ENCODE peak calls at places on chromosomes 13 and 19, in ten cellular contexts. A, N, X, D, O, L, T, M, G and F are unnamed samples.

GRCh38 chr13:24128962-24129361 is 31.6 kb upstream of the SPATA13 start:
- DNase-seq in N (no peak), T (no peak), L (no peak), M (no peak), G (no peak), D (no peak), A (no peak), O (no peak), X (no peak), F (no peak)

GRCh38 chr13:101053289-101053688 is 363.0 kb downstream of the NALCN start:
- DNase-seq in N (no peak), O (no peak), X (no peak), D (no peak), L (no peak), G (no peak), A (no peak), M (no peak), T (no peak), F (no peak)

GRCh38 chr19:41960973-41961372 is 1.9 kb upstream of the RABAC1 start:
- DNase-seq in L (no peak), D (no peak), O (no peak), G (no peak), M (no peak), X (no peak), T (no peak), A (no peak), N (no peak), F (no peak)

GRCh38 chr19:53576941-53577653 is 39.2 kb downstream of the ZNF331 start:
- DNase-seq in D (no peak), O (no peak), A (no peak), N (no peak), L (no peak), M (no peak), X (no peak), G (no peak), T (no peak), F (no peak)

GRCh38 chr13:20942938-20943518 is 40.5 kb upstream of the XPO4 start:
- DNase-seq in M (peak), X (no peak), N (no peak), G (no peak), O (no peak), D (no peak), T (no peak), L (no peak), A (no peak), F (no peak)

GRCh38 chr19:51018745-51019543 is 565 bp downstream of the KLK10 start:
- DNase-seq in O (no peak), M (peak), G (no peak), X (no peak), T (no peak), A (peak), D (no peak), L (no peak), N (peak), F (no peak)

GRCh38 chr13:99280166-99280565 is 22.0 kb upstream of the GPR18 start:
- DNase-seq in T (no peak), O (peak), L (no peak), M (no peak), G (no peak), N (no peak), X (peak), A (no peak), D (peak), F (no peak)

GRCh38 chr13:44051923-44052322 is 172.2 kb downstream of the LACC1 start:
- DNase-seq in G (no peak), O (no peak), T (no peak), A (peak), M (no peak), N (no peak), D (no peak), X (peak), L (no peak), F (no peak)

GRCh38 chr13:36362251-36362650 is 16.1 kb upstream of the SPART start:
- DNase-seq in O (no peak), T (no peak), A (no peak), D (peak), G (no peak), X (peak), N (peak), L (no peak), M (no peak), F (no peak)

GRCh38 chr13:36006347-36006746 is 124.8 kb downstream of the DCLK1 start:
- DNase-seq in T (no peak), M (no peak), L (no peak), N (no peak), A (no peak), O (no peak), X (peak), G (no peak), D (peak), F (peak)

DNA sequence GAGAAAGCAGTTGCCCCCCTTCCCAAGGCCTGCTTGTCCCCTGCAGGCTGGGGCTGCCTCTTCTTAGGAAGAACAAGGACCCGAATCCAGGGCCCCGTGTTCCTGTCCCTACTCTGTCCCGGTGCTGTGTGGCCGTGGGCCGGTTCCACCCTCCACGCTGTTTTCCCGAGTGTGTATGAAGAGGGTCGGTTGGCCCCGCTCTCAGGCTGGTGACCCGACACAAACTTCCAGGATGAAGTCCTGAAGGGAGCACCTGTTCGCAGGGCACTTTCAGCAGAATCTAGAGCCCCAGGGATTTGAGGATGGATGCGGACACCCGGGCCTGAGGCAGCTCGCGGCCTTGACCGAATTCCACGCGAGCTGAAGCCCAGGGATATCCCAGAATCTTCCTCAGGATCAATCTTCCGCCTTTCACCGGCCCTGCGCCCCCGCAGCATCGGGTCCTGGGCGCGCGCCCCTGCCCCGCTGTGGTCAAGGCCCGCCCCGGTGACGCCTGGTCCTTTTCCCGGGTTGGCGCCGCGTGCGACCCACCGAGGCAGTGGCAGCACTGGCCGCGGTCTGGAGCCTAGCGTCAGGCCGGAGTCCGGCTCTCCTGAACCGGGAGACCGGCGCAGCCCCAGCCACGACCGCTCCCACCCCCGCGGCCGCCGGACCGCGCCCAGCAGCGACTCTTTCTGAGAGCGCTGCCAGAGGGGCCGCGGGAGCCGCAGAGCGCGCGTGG is 528 bp upstream of the CHST8 start:
- DNase-seq in L (no peak), G (no peak), M (no peak), D (no peak), X (no peak), N (no peak), O (no peak), A (no peak), T (no peak), F (no peak)
- H3K4me3 ChIP-seq in L (no peak), G (no peak), M (no peak), D (no peak), X (no peak), N (peak), O (no peak), A (no peak), T (no peak), F (no peak)

GRCh38 chr19:55340784-55341147 is 1.1 kb downstream of the KMT5C start:
- DNase-seq in A (no peak), M (no peak), O (no peak), X (no peak), G (no peak), N (no peak), L (no peak), D (no peak), T (no peak), F (no peak)
- H3K4me3 ChIP-seq in A (peak), M (peak), O (peak), X (peak), G (peak), N (peak), L (peak), D (peak), T (peak), F (peak)

DNA sequence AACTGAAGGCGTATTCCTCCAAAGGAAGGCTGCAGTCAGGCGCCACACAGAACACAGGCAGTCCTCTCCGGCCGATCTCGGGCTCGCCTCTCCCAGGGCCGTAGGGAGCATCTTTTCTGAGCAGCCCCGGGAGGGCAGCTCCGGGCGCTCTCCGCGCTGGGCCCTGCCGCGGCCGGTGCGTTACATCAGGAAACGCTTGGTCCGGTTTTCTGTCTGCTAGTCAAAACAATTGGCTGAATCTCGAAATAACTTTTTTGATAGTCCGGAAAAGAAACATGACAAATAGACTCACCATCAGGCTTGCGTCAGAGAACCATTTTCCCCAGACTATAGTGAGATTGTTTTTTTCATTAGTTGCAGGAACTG is 115.4 kb downstream of the KCNRG start:
- DNase-seq in D (peak), T (peak), X (peak), M (no peak), A (no peak), L (peak), N (peak), G (peak), O (no peak), F (no peak)
- H3K4me3 ChIP-seq in D (peak), T (peak), X (peak), M (peak), A (no peak), L (peak), N (no peak), G (peak), O (peak), F (peak)

GRCh38 chr13:30113983-30114491 is 193.3 kb downstream of the KATNAL1 start:
- DNase-seq in X (no peak), M (no peak), A (peak), G (no peak), D (no peak), T (no peak), L (no peak), N (no peak), O (no peak), F (no peak)

GRCh38 chr13:30116379-30116778 is 191.0 kb downstream of the KATNAL1 start:
- DNase-seq in O (no peak), M (no peak), G (no peak), X (no peak), T (no peak), D (no peak), A (no peak), L (no peak), N (no peak), F (no peak)

GRCh38 chr13:30113531-30113930 is 193.8 kb downstream of the KATNAL1 start:
- DNase-seq in G (no peak), X (no peak), A (no peak), T (no peak), N (no peak), L (no peak), D (no peak), O (no peak), M (no peak), F (no peak)

GRCh38 chr13:30115257-30115600 is 192.1 kb downstream of the KATNAL1 start:
- DNase-seq in G (no peak), O (no peak), T (no peak), N (no peak), L (no peak), M (no peak), D (no peak), A (no peak), X (no peak), F (no peak)

DNA sequence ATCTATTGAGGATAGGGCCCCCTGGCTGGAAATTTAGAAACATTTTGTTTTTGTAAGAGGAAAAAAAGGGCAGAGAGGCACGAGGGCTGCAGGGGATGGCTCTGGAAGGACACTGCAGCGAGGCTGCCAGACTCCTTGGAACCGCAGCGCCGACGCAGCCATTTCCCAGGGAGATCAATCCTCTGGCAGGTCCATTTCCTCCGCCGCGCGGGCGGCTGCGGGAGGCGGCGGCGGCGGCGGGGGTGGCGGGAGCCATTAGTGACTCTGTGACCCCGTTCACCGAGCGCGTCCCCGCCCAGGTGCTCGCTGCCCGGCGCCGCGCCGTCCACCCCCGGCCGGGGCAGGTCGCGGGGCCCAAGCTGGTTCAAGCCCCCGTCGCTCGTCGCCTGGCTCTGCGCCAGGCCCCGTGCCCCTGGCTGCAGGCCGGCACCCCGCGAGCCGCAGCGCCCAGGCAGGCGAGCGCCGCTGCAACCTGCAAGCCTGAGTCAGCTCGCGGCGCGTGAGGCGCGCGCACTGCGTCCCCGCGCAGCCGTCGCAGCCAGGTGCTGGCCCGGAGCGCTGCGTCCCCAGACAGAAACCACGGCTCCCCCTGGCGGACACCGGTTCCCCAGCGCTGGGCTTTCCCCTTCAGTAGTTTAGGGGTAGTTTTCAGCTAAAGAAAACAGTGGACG is 192.6 kb downstream of the KATNAL1 start:
- DNase-seq in G (peak), T (peak), M (peak), N (peak), A (peak), L (peak), X (peak), O (no peak), D (peak), F (peak)
- H3K4me3 ChIP-seq in G (peak), T (peak), M (peak), N (peak), A (no peak), L (peak), X (peak), O (peak), D (peak), F (peak)

DNA sequence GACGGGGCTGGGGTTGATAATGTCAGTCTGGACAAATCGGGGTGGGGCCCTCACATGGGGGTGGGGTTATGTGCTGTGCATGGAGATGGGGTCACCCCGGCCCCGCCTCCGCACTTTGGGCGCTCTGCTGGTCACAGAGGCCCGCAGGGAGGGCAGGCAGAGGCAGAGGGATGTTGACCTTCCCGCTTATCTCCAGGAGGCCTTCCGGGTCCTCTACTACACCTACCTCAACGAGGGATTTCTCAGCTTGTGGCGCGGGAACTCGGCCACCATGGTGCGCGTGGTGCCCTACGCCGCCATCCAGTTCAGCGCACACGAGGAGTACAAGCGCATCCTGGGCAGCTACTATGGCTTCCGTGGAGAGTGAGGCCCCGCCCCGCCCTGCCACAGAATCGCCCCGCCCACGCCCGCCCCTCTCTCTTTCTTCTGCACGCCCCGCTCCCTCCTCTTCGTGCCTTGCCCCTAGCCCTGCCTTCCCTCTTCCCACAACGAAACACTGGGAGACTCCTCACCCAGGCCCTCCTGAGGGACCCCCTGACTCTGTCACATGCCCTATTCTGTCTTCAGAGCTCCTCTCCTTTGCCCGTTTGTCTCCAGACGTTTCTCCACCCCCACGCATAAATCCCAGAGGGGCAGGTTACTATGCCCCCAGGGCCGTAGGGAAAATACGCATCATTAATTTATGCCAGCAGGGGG is 32.8 kb downstream of the TMEM161A start:
- DNase-seq in D (peak), N (peak), G (no peak), T (no peak), M (peak), O (no peak), L (no peak), X (peak), A (peak), F (no peak)
- H3K4me3 ChIP-seq in D (peak), N (peak), G (no peak), T (no peak), M (peak), O (no peak), L (no peak), X (peak), A (peak), F (peak)